ENCODE peak calls at places on chromosomes 7 and 10, in six cellular contexts. P is AG09319, B is thyroid gland, S is astrocyte of the cerebellum, D is nephron progenitor cell, C is GM20000. F is an unnamed sample.

GRCh38 chr10:89588671-89589070 is 53.3 kb upstream of the SLC16A12 start:
- DNase-seq in P (no peak), B (no peak), S (no peak), D (no peak), C (no peak), F (no peak)

GRCh38 chr10:131901181-131901829 is 497 bp downstream of the PPP2R2D start:
- DNase-seq in P (no peak), B (peak), S (no peak), D (peak), C (peak), F (peak)

GRCh38 chr7:28808786-28809533 is 149.2 kb downstream of the TRIL start:
- DNase-seq in P (no peak), B (no peak), S (no peak), D (no peak), C (no peak), F (no peak)

GRCh38 chr7:75872073-75872782 is 6.6 kb upstream of the RHBDD2 start:
- DNase-seq in P (no peak), B (no peak), S (no peak), D (no peak), C (no peak), F (no peak)

GRCh38 chr7:50537417-50537816 is 27.8 kb downstream of the DDC start:
- DNase-seq in P (no peak), B (no peak), S (no peak), D (no peak), C (no peak), F (no peak)

GRCh38 chr7:8435120-8435519 is 1.7 kb downstream of the NXPH1 start:
- DNase-seq in P (no peak), B (no peak), S (no peak), D (peak), C (no peak), F (no peak)

GRCh38 chr7:151680810-151681209 is 161.1 kb upstream of the RHEB start:
- DNase-seq in P (no peak), B (peak), S (no peak), D (no peak), C (no peak), F (no peak)

GRCh38 chr7:27187702-27188665 is 3.0 kb upstream of the HOXA11 start:
- DNase-seq in P (no peak), B (no peak), S (no peak), D (peak), C (no peak), F (no peak)

GRCh38 chr10:97116534-97117162 is 69.1 kb downstream of the SLIT1 start:
- DNase-seq in P (no peak), B (no peak), S (no peak), D (no peak), C (no peak), F (no peak)

GRCh38 chr10:75531571-75532031 is 100.2 kb downstream of the LRMDA start:
- DNase-seq in P (no peak), B (no peak), S (no peak), D (no peak), C (no peak), F (no peak)

GRCh38 chr10:122154733-122155366 is 116.2 kb upstream of the BTBD16 start:
- DNase-seq in P (peak), B (no peak), S (no peak), D (no peak), C (no peak), F (no peak)

GRCh38 chr7:84195295-84196006 is 862 bp upstream of the SEMA3A start:
- DNase-seq in P (no peak), B (no peak), S (no peak), D (peak), C (no peak), F (no peak)

GRCh38 chr10:132102071-132102716 is 36.4 kb downstream of the JAKMIP3 start:
- DNase-seq in P (no peak), B (no peak), S (no peak), D (no peak), C (no peak), F (no peak)

GRCh38 chr10:59807629-59808620 is 54.7 kb upstream of the MRLN start:
- DNase-seq in P (no peak), B (peak), S (no peak), D (no peak), C (no peak), F (no peak)

GRCh38 chr10:132891994-132892393 is 50.4 kb downstream of the CFAP46 start:
- DNase-seq in P (no peak), B (peak), S (no peak), D (no peak), C (no peak), F (no peak)

GRCh38 chr10:70677016-70677415 is 4.7 kb downstream of the ADAMTS14 start:
- DNase-seq in P (no peak), B (no peak), S (no peak), D (no peak), C (no peak), F (no peak)

DNA sequence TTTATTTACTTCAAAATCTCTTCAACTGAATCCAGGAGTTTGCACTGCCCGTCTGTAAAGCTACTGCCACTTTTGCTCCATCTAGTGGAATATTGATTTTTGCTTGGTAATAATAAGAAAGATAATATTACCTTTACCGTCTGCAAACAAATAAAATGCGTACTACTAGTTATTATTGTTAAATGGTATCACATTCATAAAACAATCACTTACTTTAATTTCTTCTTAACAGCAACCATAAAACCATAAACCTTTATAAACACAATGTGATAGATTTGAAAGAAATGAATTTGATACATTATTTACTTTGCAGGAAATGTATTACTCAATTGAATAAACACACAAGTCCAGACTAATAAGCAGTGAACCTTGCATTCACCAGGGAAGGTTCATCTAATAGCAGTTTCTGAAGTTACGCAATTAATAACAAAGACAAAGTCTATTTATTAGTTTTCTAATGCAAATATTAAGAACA is 6.4 kb downstream of the AGMO start:
- DNase-seq in P (no peak), B (no peak), S (no peak), D (no peak), C (no peak), F (no peak)
- TF ChIP-seq CTCF in P (peak), B (no peak), S (peak), D (no peak), C (no peak), F (no peak)

DNA sequence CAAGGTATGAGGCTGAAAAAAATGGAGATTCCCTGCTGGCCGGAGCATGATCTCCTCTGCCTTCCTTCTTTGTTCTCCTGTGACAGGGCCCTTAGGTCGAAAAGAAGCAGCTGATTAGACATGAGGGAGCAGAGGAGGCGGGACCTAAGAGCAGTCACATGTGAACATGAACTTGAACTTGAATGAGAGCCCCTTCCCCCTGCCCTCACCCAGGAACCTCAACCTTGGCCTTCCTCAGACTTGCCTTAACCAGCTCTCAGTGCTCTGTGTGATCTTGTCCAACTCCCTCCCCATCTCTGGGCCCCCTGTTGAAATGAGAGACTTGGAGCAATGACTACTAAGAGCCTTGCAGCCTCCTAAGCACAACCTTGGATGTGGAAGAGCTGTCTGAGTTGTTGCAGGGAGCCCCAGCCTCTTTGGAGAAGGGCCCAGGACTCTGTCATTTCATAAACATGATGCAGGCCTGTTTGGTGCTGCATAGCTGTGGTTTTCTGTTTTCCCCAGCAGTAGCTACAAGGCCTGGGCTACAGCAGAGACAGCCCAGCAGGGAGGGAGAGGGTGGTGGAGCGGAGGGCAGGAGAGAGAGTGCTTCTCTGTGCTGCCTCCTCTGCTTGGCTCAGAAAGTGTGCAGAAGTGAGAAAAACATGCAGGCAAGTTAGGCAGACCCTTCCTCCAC is 124.0 kb upstream of the ZMIZ1 start:
- DNase-seq in P (peak), B (peak), S (peak), D (no peak), C (no peak), F (no peak)
- TF ChIP-seq CTCF in P (peak), B (no peak), S (no peak), D (no peak), C (no peak), F (no peak)

GRCh38 chr7:19099194-19099593 is 18.2 kb downstream of the TWIST1 start:
- DNase-seq in P (no peak), B (no peak), S (no peak), D (no peak), C (no peak), F (no peak)

GRCh38 chr7:19098510-19098909 is 18.9 kb downstream of the TWIST1 start:
- DNase-seq in P (no peak), B (no peak), S (no peak), D (no peak), C (no peak), F (no peak)

GRCh38 chr7:19099924-19100323 is 17.5 kb downstream of the TWIST1 start:
- DNase-seq in P (no peak), B (no peak), S (no peak), D (no peak), C (no peak), F (no peak)

GRCh38 chr7:19102884-19103283 is 14.6 kb downstream of the TWIST1 start:
- DNase-seq in P (no peak), B (no peak), S (no peak), D (no peak), C (no peak), F (no peak)

GRCh38 chr7:19101911-19102310 is 15.5 kb downstream of the TWIST1 start:
- DNase-seq in P (no peak), B (no peak), S (no peak), D (no peak), C (no peak), F (no peak)
- TF ChIP-seq CTCF in P (no peak), B (no peak), S (no peak), D (no peak), C (no peak), F (no peak)

GRCh38 chr7:95687759-95688343 is 84.5 kb upstream of the DYNC1I1 start:
- DNase-seq in P (no peak), B (no peak), S (peak), D (peak), C (no peak), F (peak)

GRCh38 chr7:95682913-95683312 is 86.6 kb upstream of the PDK4 start:
- DNase-seq in P (no peak), B (no peak), S (no peak), D (no peak), C (no peak), F (no peak)

GRCh38 chr7:95686109-95686508 is 86.2 kb upstream of the DYNC1I1 start:
- DNase-seq in P (peak), B (peak), S (peak), D (peak), C (peak), F (peak)

GRCh38 chr7:95684505-95684904 is 87.8 kb upstream of the DYNC1I1 start:
- DNase-seq in P (no peak), B (no peak), S (no peak), D (no peak), C (no peak), F (no peak)

GRCh38 chr7:95684037-95684436 is 87.7 kb upstream of the PDK4 start:
- DNase-seq in P (no peak), B (no peak), S (peak), D (no peak), C (peak), F (no peak)
- TF ChIP-seq CTCF in P (peak), B (peak), S (peak), D (peak), C (no peak), F (peak)

GRCh38 chr7:37234334-37234733 is 214.3 kb downstream of the ELMO1 start:
- DNase-seq in P (no peak), B (no peak), S (no peak), D (no peak), C (no peak), F (no peak)

GRCh38 chr7:37231613-37232012 is 217.1 kb downstream of the ELMO1 start:
- DNase-seq in P (no peak), B (no peak), S (no peak), D (no peak), C (no peak), F (no peak)

GRCh38 chr7:37230221-37230620 is 218.4 kb downstream of the ELMO1 start:
- DNase-seq in P (no peak), B (peak), S (no peak), D (no peak), C (no peak), F (no peak)

GRCh38 chr7:37235813-37236212 is 212.9 kb downstream of the ELMO1 start:
- DNase-seq in P (no peak), B (no peak), S (no peak), D (no peak), C (no peak), F (no peak)

DNA sequence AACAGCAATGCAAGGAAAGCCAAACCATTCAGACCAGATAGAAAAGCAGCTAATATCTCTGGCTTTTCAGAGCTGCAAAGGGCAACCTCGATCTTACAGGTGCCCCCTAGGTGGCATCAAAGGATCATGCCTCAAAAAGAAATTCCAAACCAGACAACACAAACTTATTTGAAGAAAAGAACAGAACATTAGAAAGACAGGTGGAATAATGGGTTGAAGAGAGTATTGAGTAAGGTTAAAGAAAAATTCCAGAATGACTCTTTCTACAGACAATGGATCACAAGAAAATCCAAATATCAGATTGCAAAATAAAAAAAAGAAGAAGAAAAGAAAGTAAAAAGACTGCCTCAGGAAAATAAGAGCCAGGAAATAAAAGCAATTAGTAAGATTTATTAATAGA is 213.7 kb downstream of the ELMO1 start:
- DNase-seq in P (no peak), B (peak), S (no peak), D (peak), C (no peak), F (no peak)
- TF ChIP-seq CTCF in P (peak), B (peak), S (peak), D (peak), C (peak), F (peak)

GRCh38 chr7:106177738-106178592 is 65.9 kb upstream of the SYPL1 start:
- DNase-seq in P (no peak), B (no peak), S (no peak), D (no peak), C (no peak), F (no peak)

GRCh38 chr7:106179256-106179655 is 67.1 kb upstream of the SYPL1 start:
- DNase-seq in P (no peak), B (no peak), S (no peak), D (no peak), C (no peak), F (no peak)

GRCh38 chr7:106176414-106177294 is 64.5 kb upstream of the SYPL1 start:
- DNase-seq in P (peak), B (peak), S (peak), D (peak), C (peak), F (peak)

GRCh38 chr7:106177295-106177690 is 65.2 kb upstream of the SYPL1 start:
- DNase-seq in P (no peak), B (no peak), S (no peak), D (no peak), C (no peak), F (no peak)

DNA sequence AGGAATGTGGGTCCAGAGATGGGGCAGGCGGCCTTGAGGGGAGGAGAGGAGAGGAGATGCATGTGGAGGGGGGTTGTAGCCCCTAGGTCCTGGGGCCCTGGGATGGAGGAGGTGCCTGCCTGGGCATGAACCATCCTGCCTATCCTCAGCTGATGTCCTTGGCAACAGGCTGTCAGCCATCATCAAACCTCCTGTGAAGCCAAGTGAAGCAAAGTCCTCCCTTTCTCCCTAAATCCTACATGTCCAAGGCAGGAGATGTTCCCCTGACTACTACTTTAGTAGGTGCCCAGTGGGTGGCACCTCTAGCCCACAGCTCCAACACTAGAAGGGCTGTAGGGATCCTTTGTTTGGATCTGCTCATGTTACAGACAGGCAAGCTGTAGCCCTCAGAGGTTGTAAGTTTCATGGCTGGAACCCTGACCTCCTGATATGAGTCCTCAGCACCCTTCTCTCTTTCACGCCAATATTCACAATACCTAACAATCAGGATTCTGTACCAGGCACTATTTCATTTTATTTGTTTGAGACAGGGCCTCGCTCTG is 66.6 kb upstream of the SYPL1 start:
- DNase-seq in P (no peak), B (no peak), S (peak), D (no peak), C (no peak), F (no peak)
- TF ChIP-seq CTCF in P (peak), B (no peak), S (peak), D (no peak), C (no peak), F (no peak)

F was measured in neural crest cell.